ENCODE peak calls at places on chromosome 10, in four cellular contexts. One of them, this sample, is unnamed. For H3K9me3, the result is how much of the 10 kb centered on the place peaks cover.

GRCh38 chr10:132443605-132443997 is 46.6 kb downstream of the PWWP2B start:
- DNase-seq in CD8-positive, alpha-beta T cell: peak
- DNase-seq in A549: peak
- DNase-seq in left ventricle myocardium inferior: no peak
- DNase-seq in this sample: no peak

GRCh38 chr10:45373003-45373782 is 823 bp upstream of the ALOX5 start:
- DNase-seq in A549: no peak
- DNase-seq in left ventricle myocardium inferior: no peak
- DNase-seq in CD8-positive, alpha-beta T cell: no peak
- DNase-seq in this sample: no peak

GRCh38 chr10:100341953-100342626 is 4.9 kb upstream of the SCD start:
- DNase-seq in CD8-positive, alpha-beta T cell: peak
- DNase-seq in A549: peak
- DNase-seq in left ventricle myocardium inferior: no peak
- DNase-seq in this sample: no peak

GRCh38 chr10:77618117-77618516 is 19.5 kb downstream of the KCNMA1 start:
- DNase-seq in CD8-positive, alpha-beta T cell: no peak
- DNase-seq in A549: no peak
- DNase-seq in left ventricle myocardium inferior: no peak
- DNase-seq in this sample: no peak

GRCh38 chr10:81730901-81731300 is 144.1 kb upstream of the NRG3 start:
- DNase-seq in CD8-positive, alpha-beta T cell: no peak
- DNase-seq in A549: no peak
- DNase-seq in left ventricle myocardium inferior: no peak
- DNase-seq in this sample: no peak

GRCh38 chr10:22704348-22705341 is 9.7 kb downstream of the PIP4K2A start:
- DNase-seq in left ventricle myocardium inferior: no peak
- DNase-seq in CD8-positive, alpha-beta T cell: no peak
- DNase-seq in A549: no peak
- DNase-seq in this sample: no peak

GRCh38 chr10:103241262-103242011 is 4.2 kb upstream of the RPEL1 start:
- DNase-seq in left ventricle myocardium inferior: no peak
- DNase-seq in CD8-positive, alpha-beta T cell: no peak
- DNase-seq in A549: peak
- DNase-seq in this sample: no peak

GRCh38 chr10:119406137-119406536 is 136.4 kb downstream of the RGS10 start:
- DNase-seq in CD8-positive, alpha-beta T cell: no peak
- DNase-seq in left ventricle myocardium inferior: no peak
- DNase-seq in A549: no peak
- DNase-seq in this sample: no peak

GRCh38 chr10:59865101-59865500 is 41.3 kb downstream of the CCDC6 start:
- DNase-seq in CD8-positive, alpha-beta T cell: no peak
- DNase-seq in left ventricle myocardium inferior: no peak
- DNase-seq in A549: peak
- DNase-seq in this sample: no peak

GRCh38 chr10:34866848-34867247 is 51.8 kb upstream of the PARD3 start:
- DNase-seq in CD8-positive, alpha-beta T cell: no peak
- DNase-seq in A549: no peak
- DNase-seq in left ventricle myocardium inferior: no peak
- DNase-seq in this sample: no peak

GRCh38 chr10:85490431-85490830 is 876.2 kb downstream of the GRID1 start:
- DNase-seq in left ventricle myocardium inferior: no peak
- DNase-seq in CD8-positive, alpha-beta T cell: no peak
- DNase-seq in A549: no peak
- DNase-seq in this sample: no peak

GRCh38 chr10:89303161-89303560 is 1.3 kb downstream of the IFIT2 start:
- DNase-seq in CD8-positive, alpha-beta T cell: no peak
- DNase-seq in left ventricle myocardium inferior: no peak
- DNase-seq in A549: no peak
- DNase-seq in this sample: no peak

GRCh38 chr10:14687340-14687739 is 87.4 kb downstream of the FAM107B start:
- DNase-seq in A549: peak
- DNase-seq in CD8-positive, alpha-beta T cell: no peak
- DNase-seq in left ventricle myocardium inferior: no peak
- DNase-seq in this sample: no peak

GRCh38 chr10:14185501-14186045 is 145.2 kb downstream of the FRMD4A start:
- DNase-seq in A549: peak
- DNase-seq in left ventricle myocardium inferior: no peak
- DNase-seq in CD8-positive, alpha-beta T cell: peak
- DNase-seq in this sample: peak

GRCh38 chr10:114749014-114749413 is 72.6 kb upstream of the FHIP2A start:
- DNase-seq in A549: no peak
- DNase-seq in left ventricle myocardium inferior: no peak
- DNase-seq in CD8-positive, alpha-beta T cell: no peak
- DNase-seq in this sample: no peak

GRCh38 chr10:13847201-13847631 is 260.5 kb downstream of the PRPF18 start:
- DNase-seq in left ventricle myocardium inferior: no peak
- DNase-seq in CD8-positive, alpha-beta T cell: no peak
- DNase-seq in A549: no peak
- DNase-seq in this sample: no peak

GRCh38 chr10:93165367-93165766 is 91.7 kb downstream of the CYP26A1 start:
- DNase-seq in left ventricle myocardium inferior: no peak
- DNase-seq in CD8-positive, alpha-beta T cell: no peak
- DNase-seq in A549: no peak
- DNase-seq in this sample: no peak

GRCh38 chr10:71629131-71629530 is 90.4 kb downstream of the C10orf105 start:
- DNase-seq in left ventricle myocardium inferior: no peak
- DNase-seq in A549: no peak
- DNase-seq in CD8-positive, alpha-beta T cell: no peak
- DNase-seq in this sample: no peak

GRCh38 chr10:36450385-36450784 is 675.0 kb upstream of the ANKRD30A start:
- DNase-seq in left ventricle myocardium inferior: peak
- DNase-seq in CD8-positive, alpha-beta T cell: no peak
- DNase-seq in A549: no peak
- DNase-seq in this sample: peak

GRCh38 chr10:49446031-49446430 is 50.1 kb upstream of the DRGX start:
- DNase-seq in A549: peak
- DNase-seq in CD8-positive, alpha-beta T cell: no peak
- DNase-seq in left ventricle myocardium inferior: no peak
- DNase-seq in this sample: no peak

GRCh38 chr10:106481598-106481997 is 682.9 kb downstream of the SORCS1 start:
- DNase-seq in CD8-positive, alpha-beta T cell: no peak
- DNase-seq in left ventricle myocardium inferior: no peak
- DNase-seq in A549: no peak
- DNase-seq in this sample: no peak

GRCh38 chr10:91082447-91082846 is 138.0 kb upstream of the PCGF5 start:
- DNase-seq in CD8-positive, alpha-beta T cell: no peak
- DNase-seq in left ventricle myocardium inferior: no peak
- DNase-seq in A549: no peak
- DNase-seq in this sample: no peak

GRCh38 chr10:77289027-77289501 is 348.5 kb downstream of the KCNMA1 start:
- DNase-seq in CD8-positive, alpha-beta T cell: no peak
- DNase-seq in A549: no peak
- DNase-seq in left ventricle myocardium inferior: no peak
- DNase-seq in this sample: no peak

GRCh38 chr10:15433850-15434537 is 62.9 kb upstream of the FAM171A1 start:
- DNase-seq in left ventricle myocardium inferior: no peak
- DNase-seq in A549: peak
- DNase-seq in CD8-positive, alpha-beta T cell: no peak
- DNase-seq in this sample: peak

GRCh38 chr10:33211123-33211878 is 123.2 kb downstream of the NRP1 start:
- DNase-seq in left ventricle myocardium inferior: peak
- DNase-seq in CD8-positive, alpha-beta T cell: no peak
- DNase-seq in A549: no peak
- DNase-seq in this sample: peak

GRCh38 chr10:115657161-115657850 is 564.1 kb downstream of the ATRNL1 start:
- DNase-seq in CD8-positive, alpha-beta T cell: no peak
- DNase-seq in A549: no peak
- DNase-seq in left ventricle myocardium inferior: no peak
- DNase-seq in this sample: no peak

GRCh38 chr10:101576229-101576863 is 11.7 kb downstream of the POLL start:
- DNase-seq in left ventricle myocardium inferior: no peak
- DNase-seq in A549: peak
- DNase-seq in CD8-positive, alpha-beta T cell: no peak
- DNase-seq in this sample: no peak

GRCh38 chr10:69633673-69634635 is 3.9 kb downstream of the FAM241B start:
- DNase-seq in CD8-positive, alpha-beta T cell: no peak
- DNase-seq in A549: no peak
- DNase-seq in left ventricle myocardium inferior: no peak
- DNase-seq in this sample: no peak

GRCh38 chr10:12707461-12708185 is 293.9 kb downstream of the CCDC3 start:
- DNase-seq in CD8-positive, alpha-beta T cell: no peak
- DNase-seq in left ventricle myocardium inferior: no peak
- DNase-seq in A549: peak
- DNase-seq in this sample: peak

GRCh38 chr10:77392236-77392721 is 245.3 kb downstream of the KCNMA1 start:
- DNase-seq in left ventricle myocardium inferior: no peak
- DNase-seq in A549: no peak
- DNase-seq in CD8-positive, alpha-beta T cell: no peak
- DNase-seq in this sample: no peak

GRCh38 chr10:80186364-80187012 is 18.8 kb downstream of the ANXA11 start:
- DNase-seq in A549: no peak
- DNase-seq in CD8-positive, alpha-beta T cell: peak
- DNase-seq in left ventricle myocardium inferior: peak
- DNase-seq in this sample: no peak

GRCh38 chr10:95291634-95292039 is 834 bp upstream of the PDLIM1 start:
- DNase-seq in CD8-positive, alpha-beta T cell: no peak
- DNase-seq in left ventricle myocardium inferior: no peak
- DNase-seq in A549: no peak
- DNase-seq in this sample: no peak
- H3K4me3 ChIP-seq in CD8-positive, alpha-beta T cell: no peak
- H3K4me3 ChIP-seq in left ventricle myocardium inferior: peak
- H3K4me3 ChIP-seq in A549: peak
- H3K4me3 ChIP-seq in this sample: no peak

GRCh38 chr10:107579970-107580369 is 415.5 kb upstream of the SORCS1 start:
- DNase-seq in left ventricle myocardium inferior: no peak
- DNase-seq in A549: no peak
- DNase-seq in CD8-positive, alpha-beta T cell: no peak
- DNase-seq in this sample: no peak
- H3K9me3 ChIP-seq in left ventricle myocardium inferior: under half
- H3K9me3 ChIP-seq in A549: under half
- H3K9me3 ChIP-seq in CD8-positive, alpha-beta T cell: under half
- H3K9me3 ChIP-seq in this sample: under half

GRCh38 chr10:73401636-73402035 is 12.2 kb downstream of the ANXA7 start:
- DNase-seq in left ventricle myocardium inferior: no peak
- DNase-seq in CD8-positive, alpha-beta T cell: no peak
- DNase-seq in A549: no peak
- DNase-seq in this sample: no peak

GRCh38 chr10:73399054-73399453 is 14.8 kb downstream of the ANXA7 start:
- DNase-seq in left ventricle myocardium inferior: no peak
- DNase-seq in A549: no peak
- DNase-seq in CD8-positive, alpha-beta T cell: no peak
- DNase-seq in this sample: no peak

GRCh38 chr10:73398024-73398423 is 15.8 kb downstream of the ANXA7 start:
- DNase-seq in A549: peak
- DNase-seq in CD8-positive, alpha-beta T cell: no peak
- DNase-seq in left ventricle myocardium inferior: no peak
- DNase-seq in this sample: no peak
- TF ChIP-seq CTCF in A549: peak
- TF ChIP-seq CTCF in CD8-positive, alpha-beta T cell: no peak
- TF ChIP-seq CTCF in left ventricle myocardium inferior: no peak
- TF ChIP-seq CTCF in this sample: peak

GRCh38 chr10:88256013-88256680 is 327.0 kb downstream of the RNLS start:
- DNase-seq in CD8-positive, alpha-beta T cell: no peak
- DNase-seq in A549: no peak
- DNase-seq in left ventricle myocardium inferior: peak
- DNase-seq in this sample: no peak
- H3K4me3 ChIP-seq in CD8-positive, alpha-beta T cell: no peak
- H3K4me3 ChIP-seq in A549: no peak
- H3K4me3 ChIP-seq in left ventricle myocardium inferior: peak
- H3K4me3 ChIP-seq in this sample: no peak

DNA sequence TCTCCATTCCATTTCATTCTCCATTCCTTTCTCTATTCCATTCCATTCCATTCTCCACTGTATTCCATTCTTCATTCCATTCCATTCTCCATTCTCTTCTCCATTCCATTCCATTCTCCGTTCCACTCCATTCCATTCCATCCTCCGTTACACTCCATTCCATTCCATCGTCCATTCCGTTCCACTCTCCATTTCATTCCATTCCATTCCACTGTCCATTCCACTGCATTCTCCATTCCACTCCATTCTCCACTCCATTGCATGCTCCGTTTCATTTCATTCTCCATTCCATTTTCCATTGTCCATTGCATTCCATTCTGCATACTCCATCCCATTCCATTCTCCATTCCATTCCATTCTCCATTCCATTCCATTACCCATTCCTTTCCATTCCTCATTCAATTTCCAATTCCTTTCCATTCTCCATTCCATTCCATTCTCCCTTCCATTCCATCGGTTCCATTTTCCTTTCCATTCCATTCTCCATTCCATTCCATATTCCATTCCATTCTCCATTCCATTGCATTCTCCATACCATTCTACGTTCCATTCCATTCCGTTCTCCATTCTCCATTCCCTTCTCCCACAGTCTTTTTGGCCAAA is 78.3 kb downstream of the NSUN6 start:
- DNase-seq in CD8-positive, alpha-beta T cell: no peak
- DNase-seq in A549: no peak
- DNase-seq in left ventricle myocardium inferior: no peak
- DNase-seq in this sample: no peak
- H3K9me3 ChIP-seq in CD8-positive, alpha-beta T cell: under half
- H3K9me3 ChIP-seq in A549: under half
- H3K9me3 ChIP-seq in left ventricle myocardium inferior: under half
- H3K9me3 ChIP-seq in this sample: under half

GRCh38 chr10:61138728-61139127 is 194.7 kb upstream of the RHOBTB1 start:
- DNase-seq in CD8-positive, alpha-beta T cell: no peak
- DNase-seq in left ventricle myocardium inferior: no peak
- DNase-seq in A549: no peak
- DNase-seq in this sample: no peak

GRCh38 chr10:61139230-61139928 is 195.4 kb upstream of the RHOBTB1 start:
- DNase-seq in CD8-positive, alpha-beta T cell: no peak
- DNase-seq in left ventricle myocardium inferior: no peak
- DNase-seq in A549: no peak
- DNase-seq in this sample: no peak

GRCh38 chr10:61140765-61141392 is 196.9 kb upstream of the RHOBTB1 start:
- DNase-seq in CD8-positive, alpha-beta T cell: no peak
- DNase-seq in left ventricle myocardium inferior: no peak
- DNase-seq in A549: peak
- DNase-seq in this sample: peak

DNA sequence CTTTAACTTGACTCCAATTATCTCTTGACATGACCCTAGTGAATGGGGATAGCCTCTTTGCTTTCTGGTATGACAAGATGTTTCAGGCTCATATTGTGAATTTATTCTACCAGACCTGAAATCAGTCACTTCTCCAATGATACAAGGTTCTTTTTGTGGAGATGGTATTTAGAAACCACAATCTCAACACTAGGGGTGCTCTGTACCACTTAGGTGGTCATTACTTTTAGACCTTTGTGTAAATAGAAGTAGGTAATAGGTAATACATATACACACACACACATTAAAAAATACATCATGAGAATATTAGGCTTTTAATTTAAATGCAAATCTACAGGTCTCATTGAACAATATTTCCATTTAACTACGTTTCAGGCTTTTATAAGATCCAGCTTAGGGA is 199.0 kb upstream of the RHOBTB1 start:
- DNase-seq in CD8-positive, alpha-beta T cell: no peak
- DNase-seq in left ventricle myocardium inferior: no peak
- DNase-seq in A549: no peak
- DNase-seq in this sample: no peak
- TF ChIP-seq CTCF in CD8-positive, alpha-beta T cell: no peak
- TF ChIP-seq CTCF in left ventricle myocardium inferior: no peak
- TF ChIP-seq CTCF in A549: no peak
- TF ChIP-seq CTCF in this sample: no peak

GRCh38 chr10:109835257-109835656 is 88.1 kb downstream of the XPNPEP1 start:
- DNase-seq in left ventricle myocardium inferior: no peak
- DNase-seq in CD8-positive, alpha-beta T cell: no peak
- DNase-seq in A549: no peak
- DNase-seq in this sample: no peak
- H3K4me3 ChIP-seq in left ventricle myocardium inferior: no peak
- H3K4me3 ChIP-seq in CD8-positive, alpha-beta T cell: no peak
- H3K4me3 ChIP-seq in A549: no peak
- H3K4me3 ChIP-seq in this sample: no peak

This sample was measured in AG04450.